ENCODE peak calls at places on chromosome 12, in nine cellular contexts. T is tibial artery; I is esophagus muscularis mucosa; K is CD8-positive, alpha-beta T cell; N is breast epithelium; Y is mesenchymal stem cell; P is AG04450; F is adrenal gland; S is MM.1S. O is an unnamed sample. For H3K27me3, the result is how much of the 10 kb centered on the place peaks cover.

GRCh38 chr12:2335109-2335508 is 282.3 kb downstream of the CACNA1C start:
- DNase-seq in N (no peak), K (no peak), T (no peak), P (no peak), S (no peak), I (no peak), F (no peak), Y (peak), O (no peak)

GRCh38 chr12:31317471-31318397 is 8.2 kb downstream of the SINHCAF start:
- DNase-seq in K (no peak), I (no peak), S (no peak), P (no peak), Y (peak), N (no peak), F (no peak), T (no peak), O (no peak)

GRCh38 chr12:42014972-42015371 is 129.7 kb downstream of the GXYLT1 start:
- DNase-seq in P (no peak), N (no peak), F (no peak), S (no peak), K (no peak), Y (no peak), I (no peak), T (no peak), O (no peak)

GRCh38 chr12:100251917-100252316 is 15.0 kb downstream of the DEPDC4 start:
- DNase-seq in P (no peak), I (no peak), T (no peak), F (no peak), S (no peak), Y (no peak), N (no peak), K (no peak), O (no peak)

GRCh38 chr12:103877934-103878510 is 37.0 kb upstream of the NT5DC3 start:
- DNase-seq in T (no peak), P (peak), F (peak), N (no peak), I (no peak), S (peak), K (peak), Y (peak), O (no peak)

GRCh38 chr12:27003421-27004311 is 10.5 kb downstream of the TM7SF3 start:
- DNase-seq in N (no peak), F (no peak), T (no peak), S (no peak), Y (no peak), I (no peak), P (no peak), K (no peak), O (no peak)

GRCh38 chr12:31245822-31246469 is 80.0 kb downstream of the SINHCAF start:
- DNase-seq in P (no peak), F (no peak), S (peak), T (no peak), N (no peak), K (no peak), Y (no peak), I (peak), O (no peak)

GRCh38 chr12:132190012-132190755 is 45.9 kb downstream of the NOC4L start:
- DNase-seq in F (no peak), I (no peak), S (no peak), N (no peak), K (no peak), P (no peak), Y (no peak), T (no peak), O (no peak)

GRCh38 chr12:121858662-121859572 is at the start of gene HPD:
- DNase-seq in S (no peak), Y (peak), I (no peak), N (no peak), K (no peak), T (peak), F (peak), P (peak), O (peak)

GRCh38 chr12:6378709-6379427 is 3.5 kb upstream of the SCNN1A start:
- DNase-seq in S (no peak), F (no peak), Y (peak), I (no peak), P (no peak), T (peak), K (no peak), N (no peak), O (no peak)

GRCh38 chr12:51419473-51420228 is 5.0 kb upstream of the SLC4A8 start:
- DNase-seq in S (no peak), Y (no peak), T (no peak), N (no peak), P (no peak), K (no peak), F (no peak), I (peak), O (no peak)

GRCh38 chr12:9651265-9651729 is 18.2 kb upstream of the CLEC2D start:
- DNase-seq in K (no peak), N (no peak), P (no peak), F (no peak), I (no peak), S (no peak), T (no peak), Y (peak), O (no peak)

GRCh38 chr12:75526655-75527511 is 15.5 kb upstream of the KRR1 start:
- DNase-seq in N (no peak), P (peak), S (peak), Y (peak), F (peak), T (no peak), K (no peak), I (no peak), O (no peak)

GRCh38 chr12:114666746-114667668 is 17.0 kb downstream of the TBX3 start:
- DNase-seq in K (no peak), I (no peak), N (no peak), F (peak), T (no peak), S (no peak), P (no peak), Y (peak), O (no peak)

GRCh38 chr12:114668905-114669304 is 15.1 kb downstream of the TBX3 start:
- DNase-seq in N (no peak), S (no peak), K (no peak), I (no peak), T (no peak), P (no peak), F (peak), Y (no peak), O (no peak)

GRCh38 chr12:114669501-114670256 is 14.3 kb downstream of the TBX3 start:
- DNase-seq in K (no peak), Y (peak), T (no peak), S (no peak), N (no peak), P (no peak), I (no peak), F (peak), O (no peak)

GRCh38 chr12:114668151-114668891 is 15.7 kb downstream of the TBX3 start:
- DNase-seq in Y (peak), N (peak), S (peak), I (no peak), T (no peak), K (no peak), F (peak), P (no peak), O (no peak)

GRCh38 chr12:114667669-114668150 is 16.3 kb downstream of the TBX3 start:
- DNase-seq in S (no peak), K (no peak), N (no peak), T (no peak), Y (no peak), F (no peak), I (no peak), P (no peak), O (no peak)
- H3K27me3 ChIP-seq in S (under half), K (under half), N (under half), T (half or more), Y (under half), F (under half), I (under half), P (under half), O (under half)

GRCh38 chr12:125389061-125389697 is 323.9 kb downstream of the AACS start:
- DNase-seq in T (no peak), Y (no peak), K (no peak), P (no peak), N (no peak), S (no peak), I (no peak), F (no peak), O (no peak)
- H3K27me3 ChIP-seq in T (under half), Y (under half), K (under half), P (under half), N (under half), S (under half), I (under half), F (under half), O (under half)

GRCh38 chr12:57730336-57731067 is 8.0 kb downstream of the AGAP2 start:
- DNase-seq in P (no peak), N (no peak), Y (no peak), S (no peak), I (no peak), T (no peak), K (no peak), F (no peak), O (peak)

GRCh38 chr12:57729321-57729844 is 9.2 kb downstream of the AGAP2 start:
- DNase-seq in S (no peak), P (no peak), N (no peak), F (no peak), Y (no peak), K (no peak), T (no peak), I (no peak), O (no peak)

GRCh38 chr12:57732726-57733593 is 5.6 kb downstream of the AGAP2 start:
- DNase-seq in Y (no peak), F (no peak), T (no peak), S (no peak), P (no peak), N (no peak), I (no peak), K (no peak), O (no peak)

GRCh38 chr12:57732270-57732669 is 6.3 kb downstream of the AGAP2 start:
- DNase-seq in F (no peak), Y (no peak), I (no peak), P (no peak), T (no peak), N (no peak), S (no peak), K (no peak), O (no peak)

DNA sequence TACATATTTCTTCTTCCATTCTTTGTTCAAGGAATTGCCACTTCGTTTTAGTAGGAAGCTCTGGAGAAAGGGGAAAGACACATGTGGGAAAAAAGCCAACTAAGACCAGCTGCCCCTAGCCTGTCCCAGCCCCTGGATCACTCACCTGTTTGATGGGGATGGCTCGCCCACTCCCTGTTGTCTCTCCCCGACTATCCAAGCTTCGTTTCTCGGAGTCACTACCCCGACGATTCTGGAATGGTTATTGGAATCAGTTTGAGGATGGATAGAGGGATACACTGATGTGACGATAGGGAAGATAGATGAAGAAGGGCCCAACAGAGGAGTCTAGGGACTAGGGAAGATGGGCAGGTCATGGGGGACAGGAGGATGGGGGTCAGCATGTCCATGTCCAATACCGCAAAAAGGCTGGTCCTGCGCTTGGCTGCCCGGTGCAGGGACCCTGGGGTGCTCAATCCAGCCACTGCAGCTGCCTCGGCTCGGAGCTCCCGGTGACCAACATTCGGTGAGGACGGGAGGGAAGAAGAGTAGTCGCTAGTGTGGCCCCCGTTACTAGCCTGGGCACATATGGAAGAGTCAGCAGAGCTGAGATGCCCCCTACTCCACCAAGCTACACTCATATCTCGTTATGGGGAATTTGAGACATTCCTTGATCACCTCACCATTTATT is 7.0 kb downstream of the AGAP2 start:
- DNase-seq in S (no peak), K (no peak), F (no peak), P (no peak), Y (no peak), I (no peak), T (no peak), N (no peak), O (peak)
- H3K27me3 ChIP-seq in S (under half), K (under half), F (under half), P (half or more), Y (half or more), I (under half), T (half or more), N (under half), O (under half)

GRCh38 chr12:4505381-4505986 is 33.2 kb upstream of the RAD51AP1 start:
- DNase-seq in K (no peak), N (no peak), T (no peak), Y (peak), F (no peak), I (no peak), S (peak), P (no peak), O (no peak)
- H3K27me3 ChIP-seq in K (under half), N (under half), T (under half), Y (under half), F (under half), I (under half), S (under half), P (under half), O (under half)

GRCh38 chr12:48994224-48995060 is 4.7 kb downstream of the DDN start:
- DNase-seq in S (no peak), K (no peak), T (no peak), P (no peak), N (no peak), I (no peak), F (no peak), Y (no peak), O (no peak)

GRCh38 chr12:48995061-48995879 is 3.9 kb downstream of the DDN start:
- DNase-seq in N (peak), T (peak), I (peak), S (peak), F (peak), P (peak), Y (peak), K (no peak), O (no peak)

GRCh38 chr12:48993787-48994186 is 5.4 kb downstream of the DDN start:
- DNase-seq in N (no peak), Y (no peak), F (no peak), S (no peak), I (no peak), T (no peak), K (no peak), P (no peak), O (no peak)

GRCh38 chr12:48988030-48988649 is 10.0 kb downstream of the WNT1 start:
- DNase-seq in T (no peak), P (no peak), N (no peak), F (peak), K (no peak), Y (peak), I (no peak), S (peak), O (no peak)

DNA sequence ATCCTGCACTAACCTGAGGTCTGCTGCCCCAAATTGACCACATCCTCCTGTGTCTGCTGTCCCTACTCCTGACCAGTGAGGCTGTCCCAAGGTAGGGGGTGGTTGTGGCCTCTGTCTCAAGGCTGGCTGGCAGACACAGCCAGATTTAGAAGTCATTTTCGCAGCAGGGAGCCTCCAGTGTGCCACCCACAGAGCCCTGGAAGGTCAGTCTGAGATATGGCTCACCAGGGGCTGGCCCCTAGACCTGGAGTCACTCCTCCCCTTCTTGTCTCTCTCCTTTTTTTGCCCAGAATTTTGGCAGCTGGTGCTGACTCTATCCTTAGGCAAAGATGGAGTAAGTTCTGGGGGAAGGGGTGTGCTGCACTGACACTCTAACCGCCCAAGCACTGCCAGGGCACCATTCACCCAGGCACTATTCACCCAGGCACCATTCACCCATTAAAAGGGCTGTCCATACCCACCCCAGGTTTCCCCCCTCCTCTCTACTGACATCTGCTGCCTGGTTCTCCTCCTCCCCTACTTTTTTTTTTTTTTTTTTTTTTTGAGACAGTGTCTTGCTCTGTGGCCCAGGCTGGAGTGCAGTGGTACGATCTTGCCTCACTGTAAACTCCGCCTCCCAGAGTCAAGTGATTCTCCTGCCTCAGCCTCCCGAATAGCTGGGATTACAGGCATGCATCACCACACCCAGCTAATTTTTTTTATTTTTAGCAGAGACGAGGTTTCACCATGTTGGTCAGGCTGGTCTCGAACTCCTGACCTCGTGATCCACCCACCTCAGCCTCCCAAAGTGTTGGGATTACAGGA is 7.7 kb downstream of the DDN start:
- DNase-seq in S (peak), Y (peak), T (no peak), N (no peak), P (no peak), I (no peak), K (no peak), F (no peak), O (no peak)
- H3K27me3 ChIP-seq in S (under half), Y (half or more), T (half or more), N (under half), P (under half), I (under half), K (under half), F (under half), O (under half)

DNA sequence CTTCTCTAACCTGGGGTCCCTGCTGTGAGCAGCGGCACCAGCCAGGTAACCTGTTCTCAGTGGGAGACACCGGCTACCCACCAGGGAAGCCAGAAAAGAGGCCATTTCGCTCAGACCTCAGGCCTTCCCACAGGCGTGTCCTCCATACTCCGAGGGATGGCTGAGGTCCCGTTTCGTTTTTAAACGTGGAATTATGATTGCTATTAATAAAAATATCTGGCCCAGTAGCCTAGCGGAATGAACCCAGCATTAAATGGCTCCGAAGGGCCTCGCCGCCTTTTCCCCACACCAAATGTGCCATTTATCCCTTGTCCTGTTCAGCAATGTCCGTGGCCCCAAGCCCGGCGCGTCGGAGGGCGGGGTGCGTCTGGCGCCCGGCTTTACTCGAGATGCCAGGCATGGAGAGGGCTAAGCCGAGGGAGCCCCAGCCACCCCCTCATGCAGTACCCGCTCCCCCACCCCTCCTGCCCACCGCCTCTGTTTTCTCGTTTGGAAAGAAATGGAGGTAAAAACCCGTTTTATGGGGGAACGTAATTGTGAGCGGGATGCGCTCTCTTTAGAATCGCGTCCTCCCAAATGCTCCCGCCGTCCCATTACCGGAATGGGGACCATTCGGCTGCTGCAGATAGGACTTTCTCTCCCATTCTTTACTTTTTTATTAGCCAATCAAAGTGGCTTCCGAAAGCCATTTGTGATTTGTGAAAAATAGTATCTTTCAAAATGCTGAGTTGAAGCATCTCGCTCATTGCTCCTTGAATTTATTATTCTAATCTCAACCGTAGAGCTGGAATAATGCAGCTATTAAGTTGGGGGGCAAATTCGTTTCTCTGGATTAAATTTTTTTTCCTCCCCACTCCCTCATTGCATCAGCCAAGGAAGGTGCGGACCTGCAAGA is 5.8 kb downstream of the HOXC8 start:
- DNase-seq in T (no peak), P (no peak), N (no peak), F (no peak), K (no peak), S (no peak), Y (no peak), I (no peak), O (no peak)
- H3K27me3 ChIP-seq in T (under half), P (half or more), N (under half), F (under half), K (half or more), S (half or more), Y (under half), I (half or more), O (under half)